ENCODE peak calls at places on chromosomes 11 and 22, in eight cellular contexts. G is kidney epithelial cell; Q is cardiac muscle cell; P is CD8-positive, alpha-beta memory T cell; Z is SK-N-SH; L is GM23248; S is brain microvascular endothelial cell; R is tibial nerve. E is an unnamed sample.

GRCh38 chr11:112593440-112593839 is 332.8 kb upstream of the PLET1 start:
- DNase-seq in Q (no peak), R (no peak), L (no peak), Z (no peak), P (no peak), S (no peak), G (no peak), E (no peak)

GRCh38 chr22:19610518-19611253 is 86.5 kb upstream of the CLDN5 start:
- DNase-seq in L (no peak), Q (no peak), Z (no peak), P (no peak), S (no peak), R (no peak), G (no peak), E (peak; percentile 86)

GRCh38 chr11:33690290-33691050 is 10.2 kb downstream of the C11orf91 start:
- DNase-seq in P (no peak), Q (peak; percentile 93), Z (no peak), R (peak; percentile 57), L (peak; percentile 99), S (peak; percentile 97), G (peak; percentile 98), E (no peak)

GRCh38 chr11:120400564-120401364 is 64.6 kb downstream of the ARHGEF12 start:
- DNase-seq in Z (no peak), G (peak; percentile 96), R (peak; percentile 33), L (peak; percentile 97), P (no peak), Q (peak; percentile 96), S (peak; percentile 97), E (no peak)

GRCh38 chr11:119666061-119666460 is 62.9 kb downstream of the NECTIN1 start:
- DNase-seq in P (no peak), Q (no peak), S (no peak), R (no peak), Z (no peak), G (no peak), L (no peak), E (no peak)

GRCh38 chr22:47175761-47176359 is 413.4 kb downstream of the TBC1D22A start:
- DNase-seq in L (no peak), R (no peak), Z (no peak), G (no peak), Q (no peak), S (no peak), P (no peak), E (no peak)

GRCh38 chr22:48450188-48450825 is 1377.4 kb downstream of the BRD1 start:
- DNase-seq in S (no peak), L (no peak), G (no peak), R (no peak), Q (no peak), P (no peak), Z (no peak), E (no peak)

GRCh38 chr11:97974798-97975498 is 1045.8 kb upstream of the CNTN5 start:
- DNase-seq in R (no peak), Z (no peak), P (no peak), S (no peak), G (no peak), L (no peak), Q (no peak), E (no peak)

GRCh38 chr22:39932918-39933649 is 27.1 kb upstream of the TMA7B start:
- DNase-seq in P (peak; percentile 46), S (no peak), L (peak; percentile 36), Q (peak; percentile 53), Z (no peak), R (no peak), G (no peak), E (peak; percentile 86)

GRCh38 chr11:68773521-68774187 is 22.3 kb upstream of the TESMIN start:
- DNase-seq in S (peak; percentile 25), R (peak; percentile 28), Z (no peak), Q (no peak), G (no peak), L (no peak), P (no peak), E (no peak)

GRCh38 chr22:33083212-33083611 is 25.0 kb upstream of the SYN3 start:
- DNase-seq in S (no peak), R (no peak), Z (no peak), Q (no peak), L (peak; percentile 6), G (no peak), P (no peak), E (no peak)

GRCh38 chr11:27820249-27820648 is 120.0 kb upstream of the BDNF start:
- DNase-seq in L (peak; percentile 42), P (no peak), Z (no peak), R (no peak), G (no peak), Q (no peak), S (no peak), E (no peak)

GRCh38 chr22:49748514-49748913 is 79.2 kb downstream of the BRD1 start:
- DNase-seq in L (no peak), R (no peak), Q (no peak), G (no peak), P (no peak), S (no peak), Z (no peak), E (no peak)

GRCh38 chr22:32112380-32112779 is 46.7 kb downstream of the C22orf42 start:
- DNase-seq in P (no peak), S (no peak), L (no peak), R (no peak), G (no peak), Q (no peak), Z (no peak), E (no peak)

GRCh38 chr11:63822438-63822837 is 9.2 kb downstream of the SPINDOC start:
- DNase-seq in L (no peak), Q (no peak), R (no peak), S (no peak), P (no peak), G (no peak), Z (no peak), E (no peak)

GRCh38 chr22:35202376-35202775 is 54.9 kb upstream of the HMGXB4 start:
- DNase-seq in L (no peak), Z (no peak), S (no peak), R (no peak), Q (no peak), P (no peak), G (no peak), E (no peak)

GRCh38 chr11:66745356-66746235 is 16.6 kb upstream of the SPTBN2 start:
- DNase-seq in Q (no peak), P (peak; percentile 19), Z (no peak), G (no peak), L (peak; percentile 32), R (no peak), S (no peak), E (no peak)

GRCh38 chr22:29216011-29216872 is 10.5 kb downstream of the EMID1 start:
- DNase-seq in S (no peak), L (no peak), Q (no peak), G (no peak), Z (peak; percentile 17), R (no peak), P (no peak), E (peak; percentile 60)

GRCh38 chr11:61334434-61335354 is 1.7 kb downstream of the TKFC start:
- DNase-seq in Q (peak; percentile 67), P (no peak), S (peak; percentile 41), L (peak; percentile 68), G (no peak), Z (no peak), R (no peak), E (no peak)

DNA sequence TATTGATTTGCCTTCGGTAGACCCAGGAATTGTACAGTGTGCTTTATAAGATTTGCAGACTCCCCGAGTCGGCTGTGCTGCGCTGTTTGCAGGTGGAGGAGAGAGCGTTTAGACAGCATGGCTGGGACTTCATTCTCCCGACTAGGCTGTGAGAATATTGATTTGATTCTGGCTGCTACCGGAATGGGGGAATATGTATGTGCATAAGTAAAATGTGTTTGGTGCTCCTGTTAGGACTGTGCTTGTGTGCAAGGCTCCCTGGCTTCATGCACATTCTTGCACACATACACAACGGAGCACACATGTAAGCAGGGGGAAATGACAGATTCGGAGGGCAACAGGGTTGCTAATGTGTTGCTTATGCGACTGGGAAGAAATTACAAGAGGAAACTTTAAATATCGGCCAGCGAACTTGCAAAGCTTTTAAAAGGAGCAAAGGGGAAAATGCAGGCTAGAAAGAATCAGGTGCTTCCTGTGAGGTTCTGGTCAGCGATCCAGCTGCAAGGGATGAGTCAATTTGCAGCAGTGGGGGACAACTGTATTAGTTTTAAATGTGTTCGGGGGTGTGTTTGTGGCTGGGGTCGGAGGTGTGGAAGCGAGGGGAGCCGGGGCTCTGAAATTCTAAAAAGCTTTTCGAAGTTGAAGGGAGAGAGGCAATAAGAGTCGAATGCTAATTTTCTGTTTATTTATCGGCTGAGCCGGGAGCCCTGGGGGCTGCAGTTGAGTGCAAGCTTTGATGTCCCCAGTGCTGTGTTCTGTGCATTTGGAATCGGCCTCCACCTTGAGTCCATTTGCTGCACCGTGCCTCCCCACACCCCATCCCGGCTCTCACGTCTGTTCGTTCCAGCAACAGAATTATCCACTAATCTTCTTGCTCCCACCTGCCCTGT is 731 bp downstream of the NTM start:
- DNase-seq in Q (no peak), L (no peak), G (no peak), R (no peak), P (no peak), S (no peak), Z (peak; percentile 36), E (no peak)
- H3K4me3 ChIP-seq in Q (no peak overlapping the region), L (no peak overlapping the region), G (no peak overlapping the region), R (peak overlapping the region; percentile 20), P (no peak overlapping the region), S (no peak overlapping the region), Z (peak overlapping the region; percentile 17), E (no peak overlapping the region)

GRCh38 chr22:18058770-18059169 is 19.0 kb upstream of the PEX26 start:
- DNase-seq in S (no peak), P (no peak), R (no peak), Z (no peak), L (no peak), Q (no peak), G (no peak), E (no peak)
- H3K36me3 ChIP-seq in S (no peaks in the 10 kb centered on the region), P (no peaks in the 10 kb centered on the region), R (no peaks in the 10 kb centered on the region), Z (no peaks in the 10 kb centered on the region), L (no peaks in the 10 kb centered on the region), Q (no peaks in the 10 kb centered on the region), G (no peaks in the 10 kb centered on the region), E (no peaks in the 10 kb centered on the region)

GRCh38 chr11:76839326-76839725 is 21.4 kb upstream of the ACER3 start:
- DNase-seq in G (no peak), P (no peak), S (no peak), L (no peak), Q (no peak), R (no peak), Z (no peak), E (no peak)
- H3K27me3 ChIP-seq in G (peaks cover 11% of the 10 kb centered on the region), P (no peaks in the 10 kb centered on the region), S (no peaks in the 10 kb centered on the region), L (peaks cover 36% of the 10 kb centered on the region), Q (no peaks in the 10 kb centered on the region), R (no peaks in the 10 kb centered on the region), Z (peaks cover 31% of the 10 kb centered on the region), E (no peaks in the 10 kb centered on the region)

GRCh38 chr11:103110406-103110805 is 1.2 kb downstream of the DYNC2H1 start:
- DNase-seq in G (no peak), L (peak; percentile 80), P (no peak), R (no peak), Q (peak; percentile 72), Z (no peak), S (peak; percentile 59), E (no peak)
- H3K4me3 ChIP-seq in G (peak overlapping the region; percentile 75), L (peak overlapping the region; percentile 97), P (no peak overlapping the region), R (peak overlapping the region; percentile 50), Q (no peak overlapping the region), Z (peak overlapping the region; percentile 75), S (peak overlapping the region; percentile 87), E (peak overlapping the region; percentile 64)

E was measured in H7.